ENCODE peak calls at places on chromosomes 5 and 9, in eight cellular contexts. B is stomach, D is HepG2, S is K562, G is GM23338, W is prostate gland, A is HCT116, M is H1. N is an unnamed sample.

GRCh38 chr9:6566409-6567139 is 79.0 kb downstream of the GLDC start:
- DNase-seq in M (peak; percentile 2), A (peak; percentile 95), D (no peak), S (peak; percentile 11), B (no peak), G (no peak), W (no peak), N (no peak)

GRCh38 chr5:169265888-169266287 is 35.1 kb downstream of the SLIT3 start:
- DNase-seq in B (no peak), D (no peak), W (no peak), M (no peak), A (no peak), G (peak; percentile 55), S (peak; percentile 9), N (no peak)

GRCh38 chr9:109161471-109161870 is 5.6 kb downstream of the FRRS1L start:
- DNase-seq in B (no peak), G (no peak), A (no peak), M (no peak), D (no peak), S (no peak), W (no peak), N (no peak)

GRCh38 chr9:68685770-68686169 is 19.3 kb upstream of the PIP5K1B start:
- DNase-seq in S (peak; percentile 68), B (peak; percentile 53), A (peak; percentile 37), G (peak; percentile 68), D (peak; percentile 53), M (no peak), W (no peak), N (no peak)

GRCh38 chr9:90114641-90115040 is 509.8 kb downstream of the GADD45G start:
- DNase-seq in D (no peak), M (no peak), B (no peak), W (no peak), S (no peak), A (no peak), G (no peak), N (no peak)

GRCh38 chr5:169153405-169153804 is 147.5 kb downstream of the SLIT3 start:
- DNase-seq in B (no peak), M (no peak), W (no peak), A (no peak), D (no peak), S (no peak), G (no peak), N (no peak)

GRCh38 chr5:3417376-3417943 is 178.2 kb upstream of the IRX1 start:
- DNase-seq in G (peak; percentile 65), B (no peak), D (no peak), S (peak; percentile 14), W (no peak), M (no peak), A (no peak), N (no peak)

GRCh38 chr9:121107041-121107440 is 32.3 kb downstream of the CNTRL start:
- DNase-seq in G (peak; percentile 78), M (no peak), W (no peak), B (no peak), A (peak; percentile 34), D (peak; percentile 10), S (peak; percentile 24), N (no peak)

GRCh38 chr9:96486351-96487029 is 36.5 kb downstream of the HABP4 start:
- DNase-seq in W (no peak), M (no peak), B (peak; percentile 79), D (no peak), G (no peak), A (no peak), S (no peak), N (no peak)

GRCh38 chr9:3662671-3663070 is 136.9 kb upstream of the RFX3 start:
- DNase-seq in S (no peak), M (no peak), G (no peak), D (no peak), A (no peak), W (no peak), B (no peak), N (no peak)

GRCh38 chr9:95137587-95138145 is 179.8 kb downstream of the FANCC start:
- DNase-seq in D (no peak), M (no peak), S (no peak), B (no peak), A (no peak), G (no peak), W (no peak), N (no peak)

GRCh38 chr9:133506653-133507038 is 18.1 kb downstream of the MYMK start:
- DNase-seq in B (peak; percentile 65), D (peak; percentile 98), A (no peak), S (peak; percentile 69), W (no peak), M (no peak), G (no peak), N (no peak)

GRCh38 chr5:17157294-17157693 is 60.1 kb upstream of the BASP1 start:
- DNase-seq in S (no peak), M (no peak), A (no peak), D (no peak), B (no peak), G (no peak), W (no peak), N (no peak)

GRCh38 chr5:118657576-118657975 is 330.8 kb downstream of the DTWD2 start:
- DNase-seq in W (no peak), A (no peak), M (no peak), G (no peak), D (no peak), S (no peak), B (no peak), N (no peak)

DNA sequence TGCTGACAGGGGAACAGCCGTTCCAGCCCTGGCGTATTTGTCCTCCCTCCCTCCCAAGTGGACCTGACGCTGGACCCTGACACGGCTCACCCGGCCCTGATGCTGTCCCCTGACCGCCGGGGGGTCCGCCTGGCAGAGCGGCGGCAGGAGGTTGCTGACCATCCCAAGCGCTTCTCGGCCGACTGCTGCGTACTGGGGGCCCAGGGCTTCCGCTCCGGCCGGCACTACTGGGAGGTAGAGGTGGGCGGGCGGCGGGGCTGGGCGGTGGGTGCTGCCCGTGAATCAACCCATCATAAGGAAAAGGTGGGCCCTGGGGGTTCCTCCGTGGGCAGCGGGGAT is 9.6 kb downstream of the RACK1 start:
- DNase-seq in S (no peak), D (no peak), G (no peak), W (no peak), A (no peak), B (no peak), M (no peak), N (no peak)
- TF ChIP-seq POLR2AphosphoS5 in S (no peak), D (no peak), G (no peak), W (no peak), A (peak; percentile 5), B (no peak), M (no peak), N (no peak)

GRCh38 chr5:139954462-139954861 is 88.6 kb downstream of the NRG2 start:
- DNase-seq in M (no peak), B (no peak), W (no peak), A (no peak), G (no peak), S (no peak), D (no peak), N (no peak)
- H3K4me1 ChIP-seq in M (peaks cover 7% of the 10 kb centered on the region), B (no peaks in the 10 kb centered on the region), W (no peaks in the 10 kb centered on the region), A (peaks cover 13% of the 10 kb centered on the region), G (peaks cover 5% of the 10 kb centered on the region), S (no peaks in the 10 kb centered on the region), D (no peaks in the 10 kb centered on the region), N (no peaks in the 10 kb centered on the region)

GRCh38 chr5:82274343-82275266 is 3.5 kb downstream of the RPS23 start:
- DNase-seq in B (no peak), D (no peak), W (no peak), G (peak; percentile 90), S (peak; percentile 44), A (no peak), M (no peak), N (no peak)
- TF ChIP-seq POLR2AphosphoS5 in B (peak; percentile 18), D (no peak), W (no peak), G (peak; percentile 92), S (peak; percentile 75), A (no peak), M (peak; percentile 99), N (no peak)

DNA sequence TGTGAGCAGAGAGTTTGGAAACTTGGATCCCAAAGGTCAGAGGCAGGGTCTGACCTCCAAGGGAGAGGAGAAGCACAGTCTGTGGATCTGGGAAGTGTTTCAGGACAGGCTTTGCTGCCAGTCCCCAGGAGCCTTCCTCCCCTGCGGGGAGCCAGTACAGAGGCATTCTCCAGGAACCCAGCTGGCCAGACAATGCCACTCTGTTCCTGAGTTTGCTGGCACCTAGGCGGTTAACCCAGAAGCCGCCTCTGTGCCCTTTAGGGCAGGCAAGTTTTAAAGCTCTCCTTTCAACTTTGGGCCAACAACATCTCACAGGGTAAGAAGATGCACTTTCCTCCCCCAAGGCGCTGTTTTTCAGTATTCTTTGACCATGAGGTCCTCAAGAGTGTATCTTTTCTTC is 37.0 kb upstream of the FGF1 start:
- DNase-seq in W (no peak), S (no peak), B (no peak), M (no peak), G (no peak), D (no peak), A (no peak), N (no peak)
- H3K4me1 ChIP-seq in W (no peaks in the 10 kb centered on the region), S (no peaks in the 10 kb centered on the region), B (peaks cover 18% of the 10 kb centered on the region), M (peaks cover 2% of the 10 kb centered on the region), G (peaks cover 11% of the 10 kb centered on the region), D (peaks cover 30% of the 10 kb centered on the region), A (peaks cover 10% of the 10 kb centered on the region), N (peaks cover 9% of the 10 kb centered on the region)

DNA sequence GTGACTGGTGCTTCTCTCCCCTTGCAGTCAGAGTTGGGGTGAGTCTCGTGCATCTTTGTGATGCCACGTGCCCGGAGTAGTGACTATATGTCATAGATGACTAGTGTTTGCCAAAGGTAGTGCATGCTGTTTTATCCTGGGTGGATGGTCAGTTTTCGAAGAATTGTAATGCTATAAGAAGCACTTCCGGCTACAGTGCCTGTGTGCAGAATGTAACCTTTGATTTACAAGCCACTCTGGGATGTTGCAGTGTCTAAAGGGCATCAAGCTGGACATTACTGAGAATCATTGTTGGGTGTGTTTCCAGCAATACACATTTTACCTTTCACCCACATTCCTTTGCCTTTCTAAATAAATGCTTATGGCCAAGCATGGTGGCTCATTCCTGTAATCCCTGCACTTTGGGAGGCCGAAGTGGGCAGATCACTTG is 16.7 kb downstream of the MVB12B start:
- DNase-seq in B (no peak), G (no peak), S (no peak), A (no peak), W (no peak), D (peak; percentile 84), M (no peak), N (no peak)
- TF ChIP-seq POLR2AphosphoS5 in B (no peak), G (no peak), S (no peak), A (no peak), W (no peak), D (no peak), M (no peak), N (no peak)

DNA sequence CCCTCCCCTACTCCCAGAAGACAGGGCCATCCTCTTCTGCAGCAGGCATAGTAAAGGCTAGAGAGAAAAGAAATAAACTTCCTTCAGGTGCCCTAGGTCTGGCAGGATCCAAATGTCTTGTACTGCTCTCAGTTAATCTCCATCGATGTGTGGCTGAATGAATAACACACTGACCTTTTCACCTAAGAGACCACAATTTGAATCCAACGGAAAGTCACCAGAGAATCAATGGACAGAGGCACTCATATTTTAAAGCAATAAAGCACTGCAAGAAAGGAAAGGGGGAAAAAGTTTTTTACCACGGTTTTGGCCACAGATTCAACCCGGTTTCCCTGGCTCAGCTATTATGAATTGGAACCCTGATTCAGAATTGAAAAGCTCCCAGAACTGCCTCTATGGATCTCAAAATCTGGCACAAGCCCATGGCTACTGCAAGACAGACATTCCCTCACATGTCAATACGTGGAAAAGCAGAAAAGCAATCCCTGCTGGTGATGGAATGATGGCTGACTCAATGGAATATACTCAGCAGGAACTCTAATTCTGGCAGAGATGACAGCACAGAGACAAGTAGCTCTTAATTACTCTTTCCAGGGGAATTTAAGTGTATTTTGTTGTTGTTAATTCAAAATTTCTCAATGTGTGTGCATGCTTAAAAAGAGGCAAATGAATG is 329.3 kb downstream of the BNC2 start:
- DNase-seq in G (no peak), B (no peak), M (no peak), S (no peak), W (no peak), A (no peak), D (no peak), N (no peak)
- H3K4me1 ChIP-seq in G (peaks cover 21% of the 10 kb centered on the region), B (no peaks in the 10 kb centered on the region), M (peaks cover 5% of the 10 kb centered on the region), S (no peaks in the 10 kb centered on the region), W (no peaks in the 10 kb centered on the region), A (no peaks in the 10 kb centered on the region), D (no peaks in the 10 kb centered on the region), N (no peaks in the 10 kb centered on the region)

N was measured in breast epithelium.